ENCODE peak calls at places on chromosomes 13 and 19, in seven cellular contexts. One of them, this sample, is unnamed.

GRCh38 chr19:4059931-4060620 is 6.6 kb downstream of the ZBTB7A start:
- DNase-seq in B cell: peak
- DNase-seq in CD8-positive, alpha-beta T cell: peak
- DNase-seq in nephron progenitor cell: no peak
- DNase-seq in cardiac fibroblast: peak
- DNase-seq in astrocyte of the spinal cord: no peak
- DNase-seq in Calu3: peak
- DNase-seq in this sample: no peak

GRCh38 chr19:39873385-39873784 is 27.2 kb upstream of the FBL start:
- DNase-seq in astrocyte of the spinal cord: no peak
- DNase-seq in nephron progenitor cell: no peak
- DNase-seq in CD8-positive, alpha-beta T cell: no peak
- DNase-seq in B cell: no peak
- DNase-seq in cardiac fibroblast: no peak
- DNase-seq in Calu3: no peak
- DNase-seq in this sample: no peak

GRCh38 chr13:35283856-35284255 is 192.6 kb downstream of the MAB21L1 start:
- DNase-seq in nephron progenitor cell: no peak
- DNase-seq in CD8-positive, alpha-beta T cell: no peak
- DNase-seq in astrocyte of the spinal cord: no peak
- DNase-seq in cardiac fibroblast: peak
- DNase-seq in Calu3: peak
- DNase-seq in B cell: no peak
- DNase-seq in this sample: no peak

GRCh38 chr13:28022848-28023518 is 34.5 kb upstream of the URAD start:
- DNase-seq in B cell: no peak
- DNase-seq in cardiac fibroblast: peak
- DNase-seq in Calu3: no peak
- DNase-seq in nephron progenitor cell: peak
- DNase-seq in CD8-positive, alpha-beta T cell: no peak
- DNase-seq in astrocyte of the spinal cord: peak
- DNase-seq in this sample: no peak

GRCh38 chr13:102903659-102904407 is 58.0 kb downstream of the ERCC5 start:
- DNase-seq in CD8-positive, alpha-beta T cell: no peak
- DNase-seq in B cell: peak
- DNase-seq in astrocyte of the spinal cord: peak
- DNase-seq in Calu3: no peak
- DNase-seq in nephron progenitor cell: no peak
- DNase-seq in cardiac fibroblast: peak
- DNase-seq in this sample: peak

GRCh38 chr13:57858376-57858775 is 226.8 kb downstream of the PCDH17 start:
- DNase-seq in Calu3: no peak
- DNase-seq in astrocyte of the spinal cord: no peak
- DNase-seq in cardiac fibroblast: no peak
- DNase-seq in B cell: no peak
- DNase-seq in nephron progenitor cell: no peak
- DNase-seq in CD8-positive, alpha-beta T cell: no peak
- DNase-seq in this sample: no peak

GRCh38 chr13:97582170-97582569 is 148.2 kb downstream of the RAP2A start:
- DNase-seq in CD8-positive, alpha-beta T cell: no peak
- DNase-seq in astrocyte of the spinal cord: no peak
- DNase-seq in Calu3: no peak
- DNase-seq in nephron progenitor cell: no peak
- DNase-seq in B cell: no peak
- DNase-seq in cardiac fibroblast: no peak
- DNase-seq in this sample: no peak

GRCh38 chr13:112346173-112346898 is 29.8 kb upstream of the SPACA7 start:
- DNase-seq in Calu3: no peak
- DNase-seq in nephron progenitor cell: peak
- DNase-seq in cardiac fibroblast: no peak
- DNase-seq in CD8-positive, alpha-beta T cell: no peak
- DNase-seq in B cell: no peak
- DNase-seq in astrocyte of the spinal cord: no peak
- DNase-seq in this sample: peak

GRCh38 chr13:109274188-109274821 is 512.1 kb downstream of the IRS2 start:
- DNase-seq in nephron progenitor cell: no peak
- DNase-seq in CD8-positive, alpha-beta T cell: no peak
- DNase-seq in Calu3: no peak
- DNase-seq in cardiac fibroblast: peak
- DNase-seq in astrocyte of the spinal cord: peak
- DNase-seq in B cell: no peak
- DNase-seq in this sample: no peak

GRCh38 chr13:43784491-43784890 is 2.3 kb downstream of the ENOX1 start:
- DNase-seq in nephron progenitor cell: no peak
- DNase-seq in B cell: no peak
- DNase-seq in astrocyte of the spinal cord: no peak
- DNase-seq in cardiac fibroblast: peak
- DNase-seq in CD8-positive, alpha-beta T cell: no peak
- DNase-seq in Calu3: no peak
- DNase-seq in this sample: no peak

GRCh38 chr13:46388846-46389245 is 1.8 kb upstream of the RUBCNL start:
- DNase-seq in CD8-positive, alpha-beta T cell: no peak
- DNase-seq in cardiac fibroblast: no peak
- DNase-seq in B cell: no peak
- DNase-seq in astrocyte of the spinal cord: no peak
- DNase-seq in Calu3: no peak
- DNase-seq in nephron progenitor cell: no peak
- DNase-seq in this sample: no peak

GRCh38 chr13:41456768-41457588 is at the start of gene RGCC:
- DNase-seq in nephron progenitor cell: peak
- DNase-seq in astrocyte of the spinal cord: peak
- DNase-seq in B cell: peak
- DNase-seq in Calu3: peak
- DNase-seq in cardiac fibroblast: peak
- DNase-seq in CD8-positive, alpha-beta T cell: peak
- DNase-seq in this sample: peak

GRCh38 chr13:45179428-45179827 is 21.4 kb downstream of the KCTD4 start:
- DNase-seq in Calu3: no peak
- DNase-seq in B cell: no peak
- DNase-seq in CD8-positive, alpha-beta T cell: no peak
- DNase-seq in nephron progenitor cell: no peak
- DNase-seq in cardiac fibroblast: no peak
- DNase-seq in astrocyte of the spinal cord: peak
- DNase-seq in this sample: no peak

GRCh38 chr19:3881272-3882040 is 971 bp downstream of the ATCAY start:
- DNase-seq in B cell: peak
- DNase-seq in Calu3: no peak
- DNase-seq in nephron progenitor cell: no peak
- DNase-seq in astrocyte of the spinal cord: no peak
- DNase-seq in cardiac fibroblast: no peak
- DNase-seq in CD8-positive, alpha-beta T cell: no peak
- DNase-seq in this sample: no peak

GRCh38 chr19:23366437-23366836 is 28.8 kb downstream of the ZNF91 start:
- DNase-seq in B cell: no peak
- DNase-seq in Calu3: no peak
- DNase-seq in nephron progenitor cell: no peak
- DNase-seq in CD8-positive, alpha-beta T cell: no peak
- DNase-seq in cardiac fibroblast: no peak
- DNase-seq in astrocyte of the spinal cord: no peak
- DNase-seq in this sample: no peak

GRCh38 chr19:3618144-3618810 is 8.3 kb downstream of the CACTIN start:
- DNase-seq in astrocyte of the spinal cord: peak
- DNase-seq in cardiac fibroblast: peak
- DNase-seq in B cell: peak
- DNase-seq in nephron progenitor cell: peak
- DNase-seq in CD8-positive, alpha-beta T cell: peak
- DNase-seq in Calu3: peak
- DNase-seq in this sample: peak

GRCh38 chr19:8363803-8364771 is at the start of gene ANGPTL4:
- DNase-seq in astrocyte of the spinal cord: peak
- DNase-seq in nephron progenitor cell: peak
- DNase-seq in B cell: peak
- DNase-seq in Calu3: peak
- DNase-seq in CD8-positive, alpha-beta T cell: no peak
- DNase-seq in cardiac fibroblast: peak
- DNase-seq in this sample: peak

GRCh38 chr13:51729853-51730553 is 74.0 kb downstream of the DHRS12 start:
- DNase-seq in nephron progenitor cell: no peak
- DNase-seq in CD8-positive, alpha-beta T cell: no peak
- DNase-seq in cardiac fibroblast: peak
- DNase-seq in Calu3: peak
- DNase-seq in B cell: no peak
- DNase-seq in astrocyte of the spinal cord: peak
- DNase-seq in this sample: no peak

DNA sequence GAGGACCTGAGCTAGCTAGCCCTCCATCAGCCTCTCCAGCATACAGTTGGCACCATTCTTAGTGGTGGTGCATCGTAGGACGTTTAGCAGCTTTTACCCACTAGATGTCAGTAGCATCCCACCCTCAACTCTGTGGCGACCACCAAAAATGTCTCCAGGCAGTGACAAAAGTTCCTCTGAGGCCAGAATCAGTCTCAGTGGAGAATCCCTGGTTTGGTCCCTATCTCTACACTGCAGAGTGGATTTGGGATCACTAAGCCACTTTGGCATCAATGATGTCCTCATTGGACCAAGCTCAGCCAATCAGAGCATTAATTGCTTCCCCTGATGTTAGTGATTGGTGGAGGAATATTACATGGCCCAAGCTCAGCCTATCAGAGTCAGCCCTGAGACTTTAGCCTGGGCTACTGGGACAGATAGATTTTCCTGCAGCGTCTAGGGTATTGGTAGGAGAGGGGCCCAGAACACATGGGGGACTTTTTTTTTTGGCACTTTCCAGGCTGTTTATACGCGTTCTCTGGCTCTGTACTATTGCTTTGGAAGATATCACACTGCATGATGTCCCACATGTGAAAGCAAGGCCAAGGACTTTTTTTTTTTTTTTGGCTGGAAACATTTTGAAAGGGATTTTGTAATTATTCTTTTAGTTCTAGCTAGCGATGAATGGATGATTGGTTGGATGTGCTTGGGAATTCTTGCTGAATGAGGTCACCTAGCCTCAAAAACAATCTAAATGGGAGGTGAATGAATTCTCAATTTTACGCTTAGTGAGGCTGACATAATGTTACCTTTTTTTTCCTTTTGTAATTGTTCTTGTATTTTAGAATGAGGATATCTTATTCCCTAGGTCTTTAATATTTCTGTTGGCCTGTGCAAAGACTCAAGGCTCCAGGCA is 7.0 kb downstream of the TMEM221 start:
- DNase-seq in nephron progenitor cell: peak
- DNase-seq in Calu3: no peak
- DNase-seq in B cell: no peak
- DNase-seq in cardiac fibroblast: peak
- DNase-seq in CD8-positive, alpha-beta T cell: no peak
- DNase-seq in astrocyte of the spinal cord: peak
- DNase-seq in this sample: peak
- TF ChIP-seq CTCF in nephron progenitor cell: peak
- TF ChIP-seq CTCF in Calu3: no peak
- TF ChIP-seq CTCF in B cell: peak
- TF ChIP-seq CTCF in cardiac fibroblast: peak
- TF ChIP-seq CTCF in CD8-positive, alpha-beta T cell: peak
- TF ChIP-seq CTCF in astrocyte of the spinal cord: peak
- TF ChIP-seq CTCF in this sample: no peak

DNA sequence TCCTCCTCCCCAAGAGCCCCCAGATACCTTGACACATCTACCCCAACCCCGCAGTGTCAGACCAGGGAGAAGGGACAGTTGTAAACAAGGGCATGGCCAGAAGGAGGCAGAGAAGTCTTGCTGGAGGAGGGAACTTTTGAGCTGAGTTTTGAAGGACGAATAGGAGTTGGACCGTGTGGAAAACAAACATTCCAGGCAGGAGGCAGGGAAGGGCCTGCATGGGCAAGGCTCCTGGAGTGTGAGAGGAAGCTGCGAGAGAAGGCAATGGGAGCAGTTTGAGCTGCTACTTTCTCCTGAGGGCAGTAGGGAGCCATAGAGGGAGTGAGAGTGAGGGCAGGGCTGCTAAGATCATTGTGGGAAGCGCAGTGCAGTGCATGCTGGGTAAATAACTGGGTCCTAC is 23.3 kb downstream of the IL12RB1 start:
- DNase-seq in astrocyte of the spinal cord: no peak
- DNase-seq in nephron progenitor cell: peak
- DNase-seq in Calu3: no peak
- DNase-seq in CD8-positive, alpha-beta T cell: peak
- DNase-seq in B cell: peak
- DNase-seq in cardiac fibroblast: peak
- DNase-seq in this sample: peak
- TF ChIP-seq CTCF in astrocyte of the spinal cord: no peak
- TF ChIP-seq CTCF in nephron progenitor cell: no peak
- TF ChIP-seq CTCF in Calu3: no peak
- TF ChIP-seq CTCF in CD8-positive, alpha-beta T cell: no peak
- TF ChIP-seq CTCF in B cell: no peak
- TF ChIP-seq CTCF in cardiac fibroblast: no peak
- TF ChIP-seq CTCF in this sample: peak

GRCh38 chr13:38226496-38226895 is 123.2 kb upstream of the UFM1 start:
- DNase-seq in B cell: no peak
- DNase-seq in cardiac fibroblast: no peak
- DNase-seq in astrocyte of the spinal cord: no peak
- DNase-seq in CD8-positive, alpha-beta T cell: no peak
- DNase-seq in Calu3: no peak
- DNase-seq in nephron progenitor cell: no peak
- DNase-seq in this sample: no peak

GRCh38 chr13:38228322-38228721 is 121.3 kb upstream of the UFM1 start:
- DNase-seq in Calu3: no peak
- DNase-seq in CD8-positive, alpha-beta T cell: no peak
- DNase-seq in nephron progenitor cell: no peak
- DNase-seq in cardiac fibroblast: no peak
- DNase-seq in astrocyte of the spinal cord: no peak
- DNase-seq in B cell: no peak
- DNase-seq in this sample: no peak

GRCh38 chr13:38223093-38223492 is 126.6 kb upstream of the UFM1 start:
- DNase-seq in nephron progenitor cell: peak
- DNase-seq in B cell: no peak
- DNase-seq in CD8-positive, alpha-beta T cell: no peak
- DNase-seq in cardiac fibroblast: peak
- DNase-seq in astrocyte of the spinal cord: peak
- DNase-seq in Calu3: no peak
- DNase-seq in this sample: peak
- TF ChIP-seq CTCF in nephron progenitor cell: peak
- TF ChIP-seq CTCF in B cell: no peak
- TF ChIP-seq CTCF in CD8-positive, alpha-beta T cell: no peak
- TF ChIP-seq CTCF in cardiac fibroblast: peak
- TF ChIP-seq CTCF in astrocyte of the spinal cord: peak
- TF ChIP-seq CTCF in Calu3: no peak
- TF ChIP-seq CTCF in this sample: no peak

DNA sequence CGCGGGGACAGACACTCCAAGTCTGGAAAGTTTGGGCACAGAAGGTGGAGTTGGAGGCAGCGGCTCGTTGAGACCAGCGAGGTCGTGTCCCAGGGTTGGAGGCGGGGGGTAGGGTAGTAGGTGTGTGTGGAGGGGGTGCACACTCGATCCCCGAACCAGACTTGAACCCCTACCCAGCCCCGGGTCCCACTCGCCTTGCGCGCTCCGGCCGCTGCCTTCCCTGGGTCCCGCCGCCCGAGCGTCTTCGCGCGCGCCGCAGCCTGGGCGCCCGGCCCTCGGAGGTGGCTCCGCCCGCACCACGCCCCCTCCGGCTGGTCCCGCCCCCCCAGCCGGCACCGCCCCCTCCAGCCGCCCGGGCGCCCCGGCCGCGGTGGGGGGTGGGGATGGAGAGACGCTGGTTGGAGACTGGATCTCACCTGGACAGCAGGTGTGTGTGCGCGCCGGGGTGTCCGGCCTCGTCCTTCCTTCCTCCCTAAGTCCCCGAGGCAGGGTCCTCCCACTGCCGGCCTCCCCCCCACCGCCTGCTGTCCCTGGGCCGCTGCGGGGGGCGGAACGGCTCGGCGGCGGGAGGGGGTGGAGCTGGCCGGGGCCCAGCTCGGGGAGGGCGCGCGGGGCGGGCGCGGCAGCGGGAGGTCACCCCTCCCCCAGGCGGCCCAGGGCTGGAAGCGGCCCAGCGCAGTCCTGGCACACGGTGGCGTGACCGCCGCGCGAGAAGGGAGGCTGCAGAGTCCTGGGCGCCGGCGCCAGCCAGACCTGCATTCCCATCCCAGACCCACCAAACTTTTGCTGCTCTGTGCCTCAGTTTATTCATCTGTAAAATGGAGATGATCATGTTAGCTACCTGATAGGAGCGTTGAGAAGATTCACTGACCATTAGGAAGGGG is at the start of gene KANK2:
- DNase-seq in nephron progenitor cell: peak
- DNase-seq in B cell: peak
- DNase-seq in astrocyte of the spinal cord: peak
- DNase-seq in cardiac fibroblast: peak
- DNase-seq in Calu3: peak
- DNase-seq in CD8-positive, alpha-beta T cell: peak
- DNase-seq in this sample: peak
- TF ChIP-seq CTCF in nephron progenitor cell: no peak
- TF ChIP-seq CTCF in B cell: no peak
- TF ChIP-seq CTCF in astrocyte of the spinal cord: no peak
- TF ChIP-seq CTCF in cardiac fibroblast: no peak
- TF ChIP-seq CTCF in Calu3: no peak
- TF ChIP-seq CTCF in CD8-positive, alpha-beta T cell: no peak
- TF ChIP-seq CTCF in this sample: peak